ENCODE peak calls at places on chromosomes 12 and 14, in four cellular contexts. H, G, K and B are unnamed samples.

GRCh38 chr14:95413289-95414215 is 93.8 kb upstream of the CLMN start:
- DNase-seq in K (no peak), G (no peak), H (no peak), B (no peak)

GRCh38 chr14:101559624-101560533 is 1.4 kb upstream of the DIO3 start:
- DNase-seq in H (no peak), G (peak), K (peak), B (peak)

GRCh38 chr12:2547273-2548044 is 247.3 kb upstream of the FKBP4 start:
- DNase-seq in H (no peak), K (no peak), G (no peak), B (no peak)

GRCh38 chr14:38387821-38388220 is 131.9 kb upstream of the CLEC14A start:
- DNase-seq in G (no peak), H (no peak), K (no peak), B (no peak)

GRCh38 chr12:56229082-56229481 is 769 bp upstream of the SLC39A5 start:
- DNase-seq in H (no peak), G (no peak), K (no peak), B (no peak)

GRCh38 chr12:133233993-133234564 is 1.6 kb downstream of the ANHX start:
- DNase-seq in G (no peak), K (no peak), H (no peak), B (no peak)

GRCh38 chr12:52006726-52007157 is at the start of gene TAMALIN:
- DNase-seq in H (peak), K (peak), G (peak), B (peak)

GRCh38 chr12:50232771-50233209 is 50.5 kb downstream of the LIMA1 start:
- DNase-seq in K (no peak), H (no peak), G (no peak), B (no peak)

GRCh38 chr12:124910561-124911478 is 3.6 kb downstream of the UBC start:
- DNase-seq in H (no peak), G (peak), K (no peak), B (peak)

GRCh38 chr12:109739747-109740693 is 26.4 kb downstream of the FAM222A start:
- DNase-seq in K (peak), G (peak), H (peak), B (no peak)

GRCh38 chr12:112381421-112381897 is 772 bp downstream of the HECTD4 start:
- DNase-seq in H (no peak), G (no peak), K (no peak), B (peak)

GRCh38 chr14:85444685-85445084 is 85.3 kb upstream of the FLRT2 start:
- DNase-seq in H (no peak), K (no peak), G (peak), B (no peak)

GRCh38 chr12:563899-564298 is 99.3 kb downstream of the NINJ2 start:
- DNase-seq in K (no peak), H (no peak), G (no peak), B (no peak)
- H3K27ac ChIP-seq in K (no peak), H (no peak), G (no peak), B (peak)

GRCh38 chr14:91511014-91511466 is 930 bp upstream of the PPP4R3A start:
- DNase-seq in G (no peak), H (no peak), K (no peak), B (no peak)

GRCh38 chr14:91509083-91509877 is 830 bp downstream of the PPP4R3A start:
- DNase-seq in K (peak), H (peak), G (peak), B (peak)

GRCh38 chr14:91508105-91508504 is 2.0 kb downstream of the PPP4R3A start:
- DNase-seq in H (no peak), K (no peak), G (no peak), B (no peak)

GRCh38 chr14:91509878-91510170 is 286 bp downstream of the PPP4R3A start:
- DNase-seq in G (no peak), H (no peak), K (no peak), B (no peak)

DNA sequence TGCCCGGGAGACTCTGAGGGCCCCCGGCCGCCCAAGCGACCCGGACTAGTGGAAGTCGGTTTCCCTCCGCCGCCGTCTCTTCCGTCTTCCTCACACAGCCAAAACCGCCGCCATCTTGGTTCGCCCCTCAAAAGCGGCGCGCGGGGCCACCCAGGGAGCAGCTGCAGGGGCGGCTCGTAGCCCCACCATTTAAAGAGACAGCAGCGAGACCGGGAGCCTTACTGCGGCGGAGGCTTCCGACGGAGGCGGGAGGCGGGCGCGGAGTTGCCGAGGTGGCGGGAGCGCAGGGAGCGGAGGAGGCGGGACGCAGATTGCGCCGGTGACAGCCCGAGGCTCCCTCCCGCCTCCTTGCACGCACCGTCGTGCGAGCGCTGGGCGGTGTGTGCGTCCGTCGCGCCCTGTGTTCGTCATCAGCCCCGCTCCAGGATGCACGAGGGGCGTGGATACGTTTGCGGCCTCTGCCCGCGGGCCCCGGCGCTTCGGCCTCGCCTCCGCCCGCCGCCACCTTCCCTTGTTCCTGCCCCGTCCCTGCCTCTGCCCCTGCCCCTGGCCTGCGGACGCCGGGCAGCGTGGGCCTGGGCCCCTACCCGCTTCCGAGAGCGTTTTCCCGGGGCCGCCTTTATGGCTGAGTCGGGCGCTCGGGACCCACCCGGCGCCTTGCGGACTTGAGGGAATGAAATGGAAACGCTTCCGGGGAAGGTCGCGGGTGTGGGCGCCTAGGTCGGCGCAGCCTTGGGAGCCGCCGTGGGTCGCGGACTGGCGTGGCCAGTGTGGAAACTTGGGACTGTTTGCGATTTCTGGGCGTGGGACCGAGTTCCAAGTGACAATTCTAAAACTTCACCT is at the start of gene PPP4R3A:
- DNase-seq in G (peak), H (peak), K (peak), B (peak)
- H3K4me3 ChIP-seq in G (peak), H (peak), K (peak), B (peak)

GRCh38 chr12:128459067-128459466 is 192.1 kb downstream of the TMEM132C start:
- DNase-seq in H (no peak), G (no peak), K (no peak), B (no peak)

GRCh38 chr12:128463881-128464280 is 196.9 kb downstream of the TMEM132C start:
- DNase-seq in G (no peak), K (no peak), H (no peak), B (no peak)

GRCh38 chr12:128455849-128456248 is 188.9 kb downstream of the TMEM132C start:
- DNase-seq in H (no peak), G (no peak), K (no peak), B (no peak)

DNA sequence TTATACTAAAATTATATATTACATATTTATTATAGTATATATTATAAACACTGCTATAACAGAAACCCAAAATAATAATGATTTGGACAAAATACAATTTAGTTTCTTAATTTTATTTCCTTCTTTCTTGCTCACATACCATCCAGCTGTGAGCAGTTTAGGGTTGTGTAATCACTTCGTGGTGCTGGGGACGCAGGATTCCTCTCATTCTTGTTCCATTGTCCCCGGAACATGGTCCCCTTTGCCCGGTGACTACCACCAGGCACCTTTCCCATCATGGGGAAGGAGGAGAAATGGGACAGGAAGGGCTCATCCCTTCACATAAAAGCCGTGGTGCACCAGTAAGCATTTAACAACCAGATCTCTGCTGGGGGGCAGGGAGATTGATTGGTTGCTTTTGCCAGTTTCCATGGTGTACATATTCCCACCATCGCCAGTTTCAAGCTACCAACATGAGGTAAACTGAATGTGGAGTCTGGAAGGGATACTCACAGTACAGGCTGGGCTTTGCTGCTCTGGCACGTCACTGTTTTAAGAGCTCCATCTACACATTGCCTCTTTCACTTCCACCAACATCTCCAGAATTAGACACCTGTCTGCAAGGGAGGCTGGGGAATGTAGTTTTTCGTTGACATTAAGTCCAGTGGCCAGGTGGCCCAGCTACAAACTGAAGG is 191.5 kb downstream of the TMEM132C start:
- DNase-seq in K (no peak), H (no peak), G (no peak), B (no peak)
- H3K27ac ChIP-seq in K (no peak), H (no peak), G (no peak), B (no peak)

GRCh38 chr12:80702889-80703605 is 4.4 kb upstream of the MYF6 start:
- DNase-seq in H (no peak), G (peak), K (no peak), B (no peak)
- H3K4me3 ChIP-seq in H (no peak), G (no peak), K (peak), B (no peak)

GRCh38 chr14:24310387-24310665 is 386 bp downstream of the LTB4R2 start:
- DNase-seq in H (no peak), G (no peak), K (peak), B (no peak)

GRCh38 chr14:24310666-24311604 is at the start of gene LTB4R:
- DNase-seq in G (peak), K (peak), H (peak), B (peak)

GRCh38 chr14:24307575-24308341 is at the start of gene CIDEB:
- DNase-seq in H (no peak), K (peak), G (peak), B (peak)

GRCh38 chr14:24308342-24309124 is 756 bp upstream of the CIDEB start:
- DNase-seq in H (no peak), K (no peak), G (no peak), B (no peak)

DNA sequence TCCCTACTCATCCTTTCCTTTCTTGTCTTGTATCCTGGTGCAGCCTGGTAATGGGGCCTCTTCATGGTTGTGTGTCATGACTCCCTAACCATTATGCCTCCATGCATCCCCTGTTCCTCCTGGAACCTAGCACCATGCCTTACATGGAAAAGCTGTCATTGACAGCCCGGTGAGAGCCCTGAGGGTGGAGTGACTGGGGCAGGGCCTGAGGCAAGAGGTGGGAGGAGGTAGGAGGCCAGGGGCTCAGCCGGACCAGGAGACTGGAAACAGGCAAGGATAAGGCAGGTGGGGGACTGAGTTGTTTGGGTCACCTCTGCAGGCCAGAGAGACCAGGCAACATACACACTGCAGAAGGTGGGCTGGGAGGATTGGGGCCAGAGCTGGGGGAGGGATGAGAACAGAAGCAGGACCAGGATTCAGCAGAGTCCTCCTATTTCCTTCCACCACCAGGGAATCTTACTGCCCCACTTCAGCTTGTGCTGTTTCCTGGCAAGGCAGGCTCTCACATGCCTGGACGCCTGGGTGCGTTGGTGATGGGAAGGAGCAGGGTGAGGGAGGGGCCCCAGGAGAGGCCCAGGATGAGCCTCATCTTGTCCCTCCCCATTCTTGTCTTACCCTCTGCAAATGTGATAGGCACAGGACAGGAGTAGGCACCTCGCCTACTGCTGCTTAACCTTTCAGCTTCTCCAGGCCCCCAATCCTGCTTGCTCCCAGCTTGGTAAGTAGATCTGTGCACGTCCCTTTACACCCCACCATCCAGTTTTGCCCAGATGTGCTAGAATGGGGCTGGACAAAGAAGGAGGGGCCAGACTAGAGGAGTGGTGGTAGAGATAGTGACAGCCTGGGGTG is at the start of gene LTB4R2:
- DNase-seq in G (no peak), H (no peak), K (no peak), B (no peak)
- H3K27ac ChIP-seq in G (no peak), H (peak), K (peak), B (peak)

GRCh38 chr12:94567784-94568183 is 82.6 kb downstream of the TMCC3 start:
- DNase-seq in H (no peak), G (no peak), K (no peak), B (no peak)
- H3K4me3 ChIP-seq in H (no peak), G (no peak), K (no peak), B (no peak)

GRCh38 chr14:65689070-65689469 is 276.5 kb downstream of the FUT8 start:
- DNase-seq in K (no peak), H (no peak), G (no peak), B (no peak)

DNA sequence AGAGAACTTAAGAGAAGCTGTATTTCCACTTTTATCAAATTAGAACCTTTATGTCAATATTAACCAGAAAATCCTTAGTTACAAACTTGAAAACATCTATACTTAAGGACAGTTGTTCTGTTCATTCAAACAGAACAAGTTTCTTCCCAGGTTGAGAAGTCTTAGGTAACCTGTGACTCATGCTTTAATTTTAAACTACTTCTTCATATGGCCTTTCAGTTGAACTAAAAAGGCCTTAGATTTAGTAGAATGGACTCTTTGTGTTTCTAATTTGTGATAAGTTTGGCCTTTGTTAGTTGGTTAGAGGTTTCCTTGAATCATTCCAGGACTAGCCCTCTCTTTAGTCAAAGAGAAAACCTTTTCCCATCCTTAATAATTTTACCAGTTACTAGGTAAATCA is 274.2 kb downstream of the FUT8 start:
- DNase-seq in G (peak), K (no peak), H (no peak), B (no peak)
- H3K27ac ChIP-seq in G (no peak), K (no peak), H (no peak), B (no peak)

GRCh38 chr14:61876362-61877049 is 114.3 kb downstream of the SNAPC1 start:
- DNase-seq in H (no peak), G (no peak), K (no peak), B (no peak)
- H3K4me3 ChIP-seq in H (no peak), G (no peak), K (no peak), B (no peak)

DNA sequence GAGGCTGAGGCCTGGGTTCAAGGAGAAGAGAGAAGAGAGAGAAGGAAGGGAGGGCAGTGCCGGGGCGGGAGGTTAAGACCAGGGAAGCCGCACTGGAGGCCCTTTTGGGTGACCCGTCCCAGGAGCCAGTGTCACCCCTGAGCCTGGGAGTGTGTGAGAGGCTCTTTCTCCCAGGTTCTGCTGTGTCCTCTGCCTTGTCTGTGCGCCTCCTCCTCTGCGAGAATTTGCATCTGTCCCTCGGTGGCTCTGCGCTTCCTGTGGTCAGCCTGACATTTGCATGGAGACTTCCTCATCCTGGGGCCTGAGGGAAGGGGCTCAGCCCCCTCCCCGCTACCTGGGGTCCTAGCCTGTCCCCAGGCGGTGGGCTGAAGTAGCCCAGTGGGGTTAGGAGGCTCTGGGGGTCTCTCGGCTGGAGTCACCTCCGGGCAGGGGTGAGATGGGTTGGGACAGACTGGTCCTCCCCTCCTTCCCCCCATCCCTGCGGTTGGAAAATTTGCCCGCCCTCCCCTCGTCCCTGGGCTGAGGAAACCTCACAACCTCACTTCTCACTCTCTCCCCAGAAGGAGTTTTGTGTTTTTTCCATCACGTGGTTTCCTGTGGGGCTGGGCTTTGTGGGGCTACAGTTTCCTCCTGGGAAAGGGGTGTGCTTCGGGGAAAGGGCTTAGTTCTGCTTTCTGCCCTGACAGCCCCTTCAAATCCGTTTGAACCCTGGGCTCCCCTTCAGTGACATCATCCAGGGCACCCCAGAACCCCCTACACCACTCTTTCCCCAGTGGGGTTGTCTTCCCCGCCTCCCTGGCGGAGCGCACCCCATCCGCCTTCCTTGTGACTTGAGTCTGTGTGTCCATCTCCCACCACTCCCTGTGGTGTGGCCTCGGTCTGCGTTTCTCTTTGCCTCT is 2.5 kb downstream of the PTPN6 start:
- DNase-seq in H (no peak), K (peak), G (peak), B (peak)
- H3K27ac ChIP-seq in H (peak), K (peak), G (no peak), B (peak)

DNA sequence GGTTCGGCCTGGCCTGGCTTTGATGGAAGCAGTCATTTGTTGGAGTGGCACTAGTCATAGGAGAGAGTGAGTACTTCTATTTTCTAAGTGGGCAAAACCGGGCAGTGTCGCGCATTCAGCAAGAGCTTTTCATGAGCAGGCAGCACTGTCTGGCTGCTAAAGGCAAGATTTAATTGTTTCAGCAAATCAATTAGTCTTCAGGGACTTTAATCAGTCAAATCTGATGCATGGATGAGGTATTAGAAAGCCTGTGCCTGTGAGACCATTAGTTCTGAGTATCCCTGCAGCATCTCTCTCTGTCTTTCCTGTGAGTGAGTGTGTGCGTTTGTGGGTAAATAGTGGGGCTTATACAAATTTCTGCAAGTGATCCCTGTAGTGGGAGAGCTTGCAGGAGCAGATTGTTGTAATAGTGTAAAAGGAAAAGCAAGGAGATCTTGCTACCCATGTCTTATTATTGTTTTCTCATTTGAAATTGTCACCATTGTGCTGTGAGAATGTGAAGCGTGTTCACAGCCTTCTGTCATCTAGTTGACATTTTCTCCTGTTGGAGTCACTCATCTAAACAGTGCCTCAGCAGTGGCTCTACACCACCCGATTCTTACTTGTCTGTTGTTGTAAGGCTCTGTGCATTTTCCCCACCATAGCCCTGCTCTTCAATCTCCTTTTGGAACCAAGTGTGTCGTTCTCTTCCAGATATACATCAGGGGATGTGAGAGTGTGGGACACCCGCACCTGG is 53.4 kb downstream of the FBXW8 start:
- DNase-seq in G (no peak), H (no peak), K (no peak), B (no peak)
- H3K4me3 ChIP-seq in G (no peak), H (no peak), K (no peak), B (no peak)